ENCODE peak calls at places on chromosomes 2 and 18, in six cellular contexts. X is K562, R is NCI-H460, Y is NCI-H1048, K is epithelial cell of prostate, M is cardiac muscle cell. H is an unnamed sample.

GRCh38 chr2:9647884-9648283 is 17.1 kb upstream of the YWHAQ start:
- DNase-seq in X (no peak), M (no peak), K (no peak), R (no peak), Y (no peak), H (no peak)

GRCh38 chr2:18119883-18120282 is 241.4 kb downstream of the KCNS3 start:
- DNase-seq in Y (no peak), R (no peak), M (no peak), K (no peak), X (no peak), H (no peak)

GRCh38 chr2:168039885-168040284 is 207.5 kb downstream of the STK39 start:
- DNase-seq in Y (no peak), X (no peak), M (no peak), K (no peak), R (no peak), H (no peak)

GRCh38 chr18:52175406-52175805 is 164.6 kb upstream of the DCC start:
- DNase-seq in R (no peak), Y (no peak), K (peak; percentile 6), X (no peak), M (no peak), H (no peak)

GRCh38 chr2:239369631-239370161 is 31.1 kb downstream of the HDAC4 start:
- DNase-seq in M (no peak), R (no peak), K (no peak), X (no peak), Y (no peak), H (no peak)

GRCh38 chr2:20609349-20609994 is 41.4 kb downstream of the HS1BP3 start:
- DNase-seq in R (no peak), Y (no peak), K (no peak), X (no peak), M (no peak), H (no peak)

GRCh38 chr2:160062283-160063005 is at the start of gene PLA2R1:
- DNase-seq in Y (no peak), X (no peak), R (peak; percentile 53), M (peak; percentile 58), K (no peak), H (no peak)

GRCh38 chr2:77458216-77458615 is 64.0 kb downstream of the LRRTM4 start:
- DNase-seq in K (no peak), Y (no peak), X (no peak), M (no peak), R (no peak), H (no peak)

GRCh38 chr2:30716117-30716900 is 90.9 kb downstream of the CAPN13 start:
- DNase-seq in K (no peak), Y (no peak), X (no peak), M (no peak), R (no peak), H (no peak)

GRCh38 chr2:36356199-36356989 is 816 bp downstream of the CRIM1 start:
- DNase-seq in X (no peak), K (no peak), M (peak; percentile 78), Y (no peak), R (no peak), H (no peak)

GRCh38 chr2:108994250-108994649 is 5.2 kb upstream of the EDAR start:
- DNase-seq in M (no peak), R (no peak), K (no peak), X (no peak), Y (no peak), H (no peak)

GRCh38 chr2:5596848-5597247 is 95.3 kb upstream of the SOX11 start:
- DNase-seq in R (no peak), X (no peak), M (no peak), K (no peak), Y (no peak), H (no peak)

GRCh38 chr2:201628545-201628944 is 14.8 kb downstream of the TMEM237 start:
- DNase-seq in M (no peak), K (no peak), X (no peak), Y (no peak), R (no peak), H (no peak)